ENCODE peak calls at places on chromosomes 2 and 18, in nine cellular contexts. Z is ovary; E is A549; M is CD8-positive, alpha-beta T cell; F is endothelial cell of umbilical vein; G is prostate gland; W is tibial artery; I is cardiac fibroblast; X is fibroblast of the aortic adventitia. L is an unnamed sample.

GRCh38 chr2:113282747-113283533 is 4.2 kb upstream of the PAX8 start:
- DNase-seq in E (peak), I (peak), X (no peak), Z (no peak), G (peak), F (no peak), W (peak), M (no peak), L (no peak)

GRCh38 chr2:60976875-60977561 is 40.5 kb upstream of the PEX13 start:
- DNase-seq in X (no peak), G (no peak), E (no peak), W (no peak), Z (no peak), M (no peak), F (no peak), I (no peak), L (no peak)

GRCh38 chr2:152387046-152387445 is 52.1 kb downstream of the FMNL2 start:
- DNase-seq in F (no peak), E (no peak), G (no peak), W (no peak), I (peak), Z (no peak), X (peak), M (no peak), L (no peak)

GRCh38 chr2:37768491-37768925 is 97.1 kb upstream of the CDC42EP3 start:
- DNase-seq in F (no peak), X (peak), Z (no peak), E (peak), W (peak), I (peak), M (no peak), G (peak), L (peak)

GRCh38 chr18:46623541-46623940 is 33.5 kb downstream of the LOXHD1 start:
- DNase-seq in Z (peak), I (peak), M (peak), G (no peak), E (no peak), X (no peak), F (peak), W (no peak), L (no peak)

GRCh38 chr2:150759531-150759930 is 272.1 kb upstream of the RND3 start:
- DNase-seq in G (no peak), M (no peak), E (no peak), W (no peak), Z (no peak), I (no peak), X (no peak), F (no peak), L (no peak)

GRCh38 chr2:108621689-108622681 is 87.7 kb downstream of the LIMS1 start:
- DNase-seq in E (no peak), G (no peak), W (no peak), I (no peak), F (no peak), X (no peak), M (no peak), Z (no peak), L (no peak)

GRCh38 chr2:12701786-12702660 is 14.7 kb upstream of the TRIB2 start:
- DNase-seq in X (peak), M (no peak), W (no peak), I (no peak), E (no peak), F (peak), G (no peak), Z (no peak), L (no peak)

GRCh38 chr2:51025942-51026574 is 5.9 kb downstream of the NRXN1 start:
- DNase-seq in W (no peak), M (no peak), Z (no peak), X (no peak), F (no peak), I (no peak), G (no peak), E (no peak), L (no peak)

GRCh38 chr2:69238449-69239031 is 148.5 kb downstream of the GFPT1 start:
- DNase-seq in F (no peak), G (no peak), X (peak), M (no peak), I (no peak), Z (no peak), W (no peak), E (no peak), L (no peak)

GRCh38 chr18:75691483-75691882 is 264.0 kb upstream of the SMIM21 start:
- DNase-seq in W (no peak), X (no peak), I (no peak), E (no peak), G (no peak), F (no peak), Z (no peak), M (no peak), L (no peak)

GRCh38 chr2:174395284-174395968 is at the start of gene SCRN3:
- DNase-seq in F (peak), Z (peak), E (peak), G (peak), M (peak), I (peak), W (peak), X (peak), L (peak)

GRCh38 chr2:10792001-10792400 is 20.6 kb downstream of the PDIA6 start:
- DNase-seq in Z (no peak), M (no peak), I (no peak), X (no peak), G (no peak), F (no peak), E (no peak), W (no peak), L (no peak)

GRCh38 chr2:145007673-145008263 is 487.8 kb upstream of the ZEB2 start:
- DNase-seq in X (peak), E (peak), W (peak), Z (no peak), F (peak), I (peak), M (no peak), G (no peak), L (no peak)

GRCh38 chr2:75258620-75259019 is 59.3 kb upstream of the TACR1 start:
- DNase-seq in Z (no peak), M (no peak), I (no peak), G (no peak), X (no peak), E (no peak), W (no peak), F (no peak), L (no peak)

GRCh38 chr2:75261923-75262322 is 62.6 kb upstream of the TACR1 start:
- DNase-seq in W (no peak), Z (no peak), G (no peak), I (no peak), X (no peak), E (no peak), F (no peak), M (no peak), L (no peak)

GRCh38 chr2:75256485-75256884 is 57.2 kb upstream of the TACR1 start:
- DNase-seq in X (no peak), Z (no peak), G (no peak), M (no peak), E (no peak), I (no peak), W (no peak), F (no peak), L (no peak)

GRCh38 chr2:75260946-75261345 is 61.6 kb upstream of the TACR1 start:
- DNase-seq in G (no peak), E (no peak), X (no peak), M (no peak), I (no peak), F (no peak), Z (no peak), W (no peak), L (no peak)
- H3K4me3 ChIP-seq in G (no peak), E (no peak), X (no peak), M (no peak), I (no peak), F (no peak), Z (no peak), W (no peak), L (no peak)

GRCh38 chr18:13376298-13376840 is 157.8 kb downstream of the LDLRAD4 start:
- DNase-seq in M (no peak), I (no peak), X (no peak), W (no peak), Z (no peak), F (no peak), G (no peak), E (no peak), L (no peak)

GRCh38 chr18:13374096-13374467 is 155.5 kb downstream of the LDLRAD4 start:
- DNase-seq in Z (no peak), G (no peak), X (no peak), M (no peak), F (no peak), W (no peak), E (no peak), I (no peak), L (no peak)

GRCh38 chr18:13376841-13377351 is 158.3 kb downstream of the LDLRAD4 start:
- DNase-seq in X (no peak), E (no peak), M (peak), W (no peak), G (no peak), I (no peak), Z (no peak), F (no peak), L (no peak)

GRCh38 chr18:13374468-13375301 is 156.1 kb downstream of the LDLRAD4 start:
- DNase-seq in F (no peak), I (peak), E (no peak), M (no peak), X (peak), Z (no peak), G (no peak), W (no peak), L (no peak)

DNA sequence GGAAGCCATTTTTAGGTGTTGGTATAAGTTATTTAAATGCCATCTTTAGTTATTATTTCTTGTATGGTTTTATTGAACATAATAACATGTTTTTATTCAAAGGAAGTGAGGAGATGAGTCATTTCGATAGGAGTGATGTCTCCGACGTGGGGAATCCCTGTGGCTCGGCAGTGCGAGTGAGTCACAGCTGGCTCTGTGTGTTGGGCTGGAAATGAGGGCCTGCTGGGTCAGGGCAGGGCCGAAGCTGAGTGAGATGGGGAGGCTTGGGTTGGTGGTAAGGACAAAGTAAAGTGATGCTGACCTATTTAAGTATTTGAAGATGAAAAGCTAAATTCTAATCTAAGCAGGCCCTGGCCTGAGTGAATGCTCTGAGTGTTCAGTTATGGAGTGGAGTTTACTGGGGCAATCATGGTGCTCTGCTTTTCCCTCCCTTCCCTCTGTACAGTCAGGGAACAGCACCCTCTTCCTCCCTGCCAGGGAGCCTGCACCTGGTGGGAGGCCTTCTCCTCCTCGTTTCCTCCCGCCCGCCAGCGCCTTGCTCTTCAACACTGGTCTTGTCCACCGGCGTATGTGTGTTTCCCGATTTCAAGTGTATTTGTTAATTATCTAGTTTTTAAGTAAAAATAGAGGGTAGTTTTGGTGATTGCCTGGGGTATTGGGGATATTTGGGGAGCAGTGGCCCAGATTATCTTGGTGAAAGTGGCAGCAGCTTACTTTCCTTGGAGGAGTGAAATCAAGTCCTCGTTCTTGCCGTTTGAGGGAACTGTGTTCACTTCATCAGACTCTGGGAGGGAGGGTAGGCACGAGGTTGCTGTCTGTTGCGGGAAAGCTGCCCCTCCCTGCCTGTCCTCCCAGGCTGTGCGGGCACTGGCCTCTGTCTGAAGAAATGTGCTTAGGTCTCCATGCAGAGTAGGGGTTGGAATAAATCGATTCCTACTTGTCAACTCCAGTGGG is 157.0 kb downstream of the LDLRAD4 start:
- DNase-seq in W (peak), M (peak), Z (no peak), G (no peak), E (peak), F (peak), I (peak), X (peak), L (peak)
- TF ChIP-seq CTCF in W (no peak), M (no peak), Z (no peak), G (no peak), E (no peak), F (no peak), I (no peak), X (peak), L (peak)

GRCh38 chr2:239265681-239266435 is 135.0 kb downstream of the HDAC4 start:
- DNase-seq in Z (no peak), X (no peak), G (no peak), M (no peak), E (no peak), I (no peak), F (no peak), W (no peak), L (no peak)

GRCh38 chr2:239266436-239266770 is 134.4 kb downstream of the HDAC4 start:
- DNase-seq in W (no peak), E (no peak), G (no peak), X (no peak), F (no peak), M (no peak), Z (no peak), I (no peak), L (no peak)

GRCh38 chr2:239268082-239268481 is 132.7 kb downstream of the HDAC4 start:
- DNase-seq in X (no peak), E (peak), W (no peak), F (peak), M (no peak), I (no peak), G (peak), Z (peak), L (no peak)

GRCh38 chr2:239267411-239267941 is 133.3 kb downstream of the HDAC4 start:
- DNase-seq in F (peak), I (peak), W (peak), E (no peak), X (peak), Z (peak), M (peak), G (peak), L (peak)

DNA sequence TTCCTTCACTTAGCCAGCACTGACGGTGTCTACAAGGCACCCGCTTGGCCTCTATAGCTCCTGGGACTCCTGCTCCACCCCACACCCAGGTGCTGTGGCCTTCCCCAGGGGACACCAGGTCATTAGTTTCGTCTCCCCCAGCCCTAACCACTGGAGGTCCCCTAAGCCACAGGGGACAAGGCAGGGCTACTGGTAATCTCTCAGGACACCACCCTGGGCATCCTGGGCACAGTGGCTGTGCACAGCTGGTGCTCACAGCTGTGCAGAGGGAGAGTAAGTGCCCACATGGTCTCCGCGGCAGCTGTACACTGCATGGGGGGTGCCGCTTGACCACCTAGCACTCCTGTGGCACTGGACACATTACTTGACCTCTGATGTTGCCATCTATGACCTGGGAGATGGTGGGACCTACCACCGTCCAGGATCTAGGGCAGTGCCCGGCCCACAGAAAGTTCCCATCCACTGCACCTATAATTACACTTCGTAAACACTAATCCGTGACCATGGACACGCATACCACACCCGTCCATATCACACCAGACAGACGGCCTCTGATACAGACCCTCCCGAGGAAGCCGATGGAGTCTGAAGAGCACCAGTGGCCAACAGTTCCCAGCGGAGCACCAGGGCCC is 133.9 kb downstream of the HDAC4 start:
- DNase-seq in W (no peak), G (no peak), Z (no peak), F (no peak), X (no peak), M (no peak), E (no peak), I (no peak), L (no peak)
- H3K4me3 ChIP-seq in W (no peak), G (no peak), Z (no peak), F (no peak), X (no peak), M (peak), E (no peak), I (no peak), L (no peak)

DNA sequence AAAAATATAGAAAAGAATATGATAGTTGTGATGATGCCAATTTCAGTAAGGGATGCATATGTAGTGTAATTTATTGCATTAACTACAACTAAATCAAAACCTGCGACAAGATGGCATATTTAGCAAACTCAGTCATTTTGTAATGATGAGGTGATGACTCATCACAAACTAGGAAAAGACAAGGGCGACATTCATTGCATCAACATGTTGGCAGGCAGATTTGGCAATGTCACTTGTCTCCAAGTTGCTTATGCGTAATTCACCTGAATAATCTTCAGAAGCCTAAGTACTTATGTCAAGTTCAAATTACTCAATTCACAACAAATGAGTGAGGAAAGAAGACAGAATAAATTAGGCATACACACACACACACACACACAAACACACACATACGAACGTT is 273.2 kb upstream of the RGPD4 start:
- DNase-seq in X (no peak), Z (no peak), M (no peak), I (peak), E (peak), G (no peak), F (no peak), W (no peak), L (no peak)
- TF ChIP-seq CTCF in X (no peak), Z (no peak), M (no peak), I (no peak), E (no peak), G (no peak), F (no peak), W (no peak), L (no peak)

GRCh38 chr2:157898591-157898996 is 22.5 kb upstream of the ACVR1 start:
- DNase-seq in W (no peak), M (peak), E (peak), G (no peak), F (peak), Z (peak), I (peak), X (peak), L (peak)
- H3K4me3 ChIP-seq in W (no peak), M (no peak), E (no peak), G (no peak), F (no peak), Z (no peak), I (no peak), X (no peak), L (no peak)

DNA sequence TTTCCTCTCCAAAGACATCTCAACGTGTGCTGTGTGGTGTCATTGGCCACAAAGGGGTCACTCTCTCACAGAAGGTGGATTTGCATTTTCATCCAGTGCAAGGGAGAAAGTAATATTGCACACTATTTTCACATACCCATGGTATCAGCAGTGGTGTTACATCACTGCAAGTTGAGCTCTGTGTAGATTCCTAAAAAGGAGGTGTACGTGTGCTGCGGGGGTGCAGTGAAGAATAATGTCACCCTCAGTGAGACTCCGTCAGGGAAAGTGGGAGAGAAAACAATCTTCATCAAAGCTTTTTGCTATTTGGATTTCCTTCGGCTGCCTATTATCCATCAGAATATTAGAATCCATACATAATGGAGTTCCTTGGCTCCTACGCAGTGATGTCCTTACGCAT is 733.8 kb upstream of the FANCL start:
- DNase-seq in W (no peak), Z (no peak), E (no peak), M (no peak), X (no peak), G (no peak), F (no peak), I (no peak), L (no peak)
- TF ChIP-seq CTCF in W (no peak), Z (no peak), E (no peak), M (no peak), X (no peak), G (no peak), F (no peak), I (no peak), L (no peak)

GRCh38 chr2:78993518-78994148 is 31.9 kb upstream of the REG3G start:
- DNase-seq in M (no peak), X (no peak), I (no peak), Z (no peak), E (no peak), F (no peak), W (no peak), G (no peak), L (no peak)

GRCh38 chr2:78992807-78993517 is 32.5 kb upstream of the REG3G start:
- DNase-seq in E (no peak), X (no peak), G (no peak), F (no peak), W (no peak), Z (no peak), I (no peak), M (no peak), L (no peak)

GRCh38 chr2:78994789-78995188 is 30.7 kb upstream of the REG3G start:
- DNase-seq in F (no peak), Z (no peak), W (no peak), M (no peak), E (no peak), X (no peak), G (no peak), I (no peak), L (no peak)

DNA sequence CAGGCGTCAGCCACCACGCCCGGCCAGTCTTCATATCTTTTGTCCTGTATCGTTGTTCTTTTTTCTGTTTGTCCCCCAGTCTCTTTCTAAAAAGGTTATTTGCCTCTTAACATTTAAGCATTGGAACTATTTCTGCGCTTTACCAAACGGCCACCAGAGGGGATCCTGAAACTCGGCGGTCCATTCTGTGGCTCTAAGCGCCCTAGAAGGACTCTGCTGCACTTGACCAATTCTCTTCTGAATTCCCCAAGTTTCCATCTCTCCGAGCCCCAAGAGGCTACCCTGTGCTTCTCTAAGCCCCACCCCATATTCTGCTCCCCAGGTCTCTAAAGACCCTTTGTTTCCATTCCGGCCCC is 33.1 kb upstream of the REG3G start:
- DNase-seq in Z (no peak), I (peak), X (no peak), W (no peak), G (no peak), F (peak), M (no peak), E (peak), L (no peak)
- H3K4me3 ChIP-seq in Z (no peak), I (no peak), X (no peak), W (no peak), G (no peak), F (no peak), M (no peak), E (no peak), L (no peak)

GRCh38 chr18:25169701-25170100 is 182.3 kb downstream of the ZNF521 start:
- DNase-seq in X (no peak), I (no peak), F (no peak), Z (no peak), G (no peak), W (no peak), E (no peak), M (no peak), L (no peak)

GRCh38 chr18:25170402-25170801 is 181.6 kb downstream of the ZNF521 start:
- DNase-seq in I (no peak), W (no peak), M (no peak), F (no peak), Z (no peak), X (no peak), G (no peak), E (no peak), L (no peak)

GRCh38 chr18:25164837-25165791 is 186.9 kb downstream of the ZNF521 start:
- DNase-seq in W (no peak), E (no peak), X (peak), F (peak), G (no peak), I (peak), Z (no peak), M (no peak), L (no peak)

GRCh38 chr18:25166113-25166512 is 185.9 kb downstream of the ZNF521 start:
- DNase-seq in W (no peak), M (no peak), X (peak), Z (no peak), F (no peak), G (no peak), I (no peak), E (no peak), L (no peak)

GRCh38 chr18:25168011-25168410 is 184.0 kb downstream of the ZNF521 start:
- DNase-seq in F (no peak), G (no peak), M (no peak), I (no peak), Z (no peak), W (no peak), E (no peak), X (no peak), L (no peak)
- TF ChIP-seq CTCF in F (no peak), G (no peak), M (no peak), I (no peak), Z (no peak), W (no peak), E (no peak), X (no peak), L (no peak)

L was measured in astrocyte of the cerebellum.